ENCODE peak calls at places on chromosomes 1 and 21, in eight cellular contexts. N is progenitor cell of endocrine pancreas, O is HuH-7.5, Z is mesenchymal stem cell, L is amniotic epithelial cell, C is dorsolateral prefrontal cortex, I is globus pallidus, G is NCI-H345. U is an unnamed sample.

GRCh38 chr1:55035904-55036303 is 3.4 kb upstream of the PCSK9 start:
- DNase-seq in N (no peak), O (peak), Z (no peak), L (no peak), C (no peak), I (no peak), G (no peak), U (no peak)

GRCh38 chr1:28163496-28164120 is 12.9 kb downstream of the PTAFR start:
- DNase-seq in N (no peak), O (no peak), Z (no peak), L (no peak), C (peak), I (peak), G (no peak), U (no peak)

GRCh38 chr1:209613351-209614150 is 30.0 kb downstream of the CAMK1G start:
- DNase-seq in N (no peak), O (no peak), Z (no peak), L (no peak), C (no peak), I (no peak), G (no peak), U (no peak)

GRCh38 chr1:100834779-100835645 is 59.6 kb downstream of the EXTL2 start:
- DNase-seq in N (no peak), O (no peak), Z (no peak), L (peak), C (peak), I (no peak), G (no peak), U (no peak)

GRCh38 chr1:8047686-8048522 is 21.8 kb upstream of the ERRFI1 start:
- DNase-seq in N (no peak), O (no peak), Z (peak), L (peak), C (no peak), I (no peak), G (no peak), U (no peak)

GRCh38 chr1:86507935-86508582 is 38.8 kb upstream of the CLCA4 start:
- DNase-seq in N (no peak), O (no peak), Z (peak), L (peak), C (no peak), I (peak), G (peak), U (no peak)

GRCh38 chr1:47659141-47659540 is 221.3 kb downstream of the FOXD2 start:
- DNase-seq in N (no peak), O (no peak), Z (no peak), L (no peak), C (no peak), I (peak), G (peak), U (peak)

GRCh38 chr1:225827076-225827475 is 17.2 kb downstream of the EPHX1 start:
- DNase-seq in N (no peak), O (no peak), Z (no peak), L (no peak), C (no peak), I (no peak), G (no peak), U (no peak)

GRCh38 chr1:173002891-173003582 is 47.7 kb downstream of the TNFSF18 start:
- DNase-seq in N (no peak), O (no peak), Z (peak), L (peak), C (no peak), I (no peak), G (no peak), U (no peak)

GRCh38 chr21:42141643-42142042 is 70.5 kb downstream of the UMODL1 start:
- DNase-seq in N (no peak), O (no peak), Z (no peak), L (no peak), C (no peak), I (no peak), G (no peak), U (no peak)

GRCh38 chr1:1540015-1540816 is at the start of gene TMEM240:
- DNase-seq in N (peak), O (no peak), Z (peak), L (peak), C (peak), I (peak), G (no peak), U (no peak)

GRCh38 chr1:54745864-54746263 is 18.5 kb downstream of the PARS2 start:
- DNase-seq in N (no peak), O (no peak), Z (no peak), L (no peak), C (no peak), I (no peak), G (no peak), U (no peak)

GRCh38 chr1:62539028-62539447 is 58.3 kb upstream of the ANGPTL3 start:
- DNase-seq in N (no peak), O (no peak), Z (no peak), L (peak), C (no peak), I (no peak), G (no peak), U (no peak)

GRCh38 chr1:25131794-25132193 is 100.5 kb downstream of the SYF2 start:
- DNase-seq in N (no peak), O (no peak), Z (no peak), L (no peak), C (no peak), I (no peak), G (no peak), U (no peak)

GRCh38 chr1:115530407-115530806 is 111.4 kb upstream of the VANGL1 start:
- DNase-seq in N (no peak), O (no peak), Z (peak), L (no peak), C (no peak), I (no peak), G (no peak), U (no peak)

GRCh38 chr1:168801032-168801745 is 72.2 kb upstream of the DPT start:
- DNase-seq in N (no peak), O (peak), Z (no peak), L (no peak), C (no peak), I (no peak), G (peak), U (no peak)

GRCh38 chr1:79549191-79549590 is 542.7 kb upstream of the ADGRL4 start:
- DNase-seq in N (no peak), O (no peak), Z (no peak), L (no peak), C (no peak), I (no peak), G (no peak), U (no peak)

GRCh38 chr1:1618396-1619068 is 3.2 kb downstream of the MIB2 start:
- DNase-seq in N (no peak), O (no peak), Z (no peak), L (no peak), C (no peak), I (no peak), G (no peak), U (no peak)